ENCODE peak calls at places on chromosomes 5 and 9, in five cellular contexts. One of them, this sample, is unnamed.
A peak's percentile ranks its signal among the peaks of the same experiment; 100 is the strongest.

GRCh38 chr5:34686762-34687268 is 30.7 kb downstream of the RAI14 start:
- DNase-seq in cardiac fibroblast: peak; percentile 99
- DNase-seq in transverse colon: peak; percentile 84
- DNase-seq in MM.1S: no peak
- DNase-seq in fibroblast of the aortic adventitia: peak; percentile 99
- DNase-seq in this sample: peak; percentile 99

GRCh38 chr5:87127426-87127825 is 140.3 kb upstream of the RASA1 start:
- DNase-seq in MM.1S: no peak
- DNase-seq in fibroblast of the aortic adventitia: peak; percentile 58
- DNase-seq in transverse colon: no peak
- DNase-seq in cardiac fibroblast: no peak
- DNase-seq in this sample: no peak

GRCh38 chr9:133184971-133185370 is 21.3 kb upstream of the GBGT1 start:
- DNase-seq in transverse colon: peak; percentile 42
- DNase-seq in MM.1S: peak; percentile 52
- DNase-seq in fibroblast of the aortic adventitia: peak; percentile 75
- DNase-seq in cardiac fibroblast: peak; percentile 85
- DNase-seq in this sample: peak; percentile 82

GRCh38 chr5:180118391-180118791 is 46.8 kb upstream of the RNF130 start:
- DNase-seq in cardiac fibroblast: no peak
- DNase-seq in MM.1S: no peak
- DNase-seq in transverse colon: no peak
- DNase-seq in fibroblast of the aortic adventitia: no peak
- DNase-seq in this sample: no peak

GRCh38 chr5:76622973-76623596 is at the start of gene F2RL2:
- DNase-seq in cardiac fibroblast: peak; percentile 76
- DNase-seq in MM.1S: no peak
- DNase-seq in transverse colon: no peak
- DNase-seq in fibroblast of the aortic adventitia: peak; percentile 80
- DNase-seq in this sample: peak; percentile 73

GRCh38 chr9:137055385-137056364 is 1.8 kb upstream of the ENTPD2 start:
- DNase-seq in fibroblast of the aortic adventitia: peak; percentile 97
- DNase-seq in transverse colon: peak; percentile 94
- DNase-seq in cardiac fibroblast: peak; percentile 97
- DNase-seq in MM.1S: no peak
- DNase-seq in this sample: peak; percentile 53

GRCh38 chr9:131446276-131446675 is 52.4 kb downstream of the PRRC2B start:
- DNase-seq in MM.1S: no peak
- DNase-seq in transverse colon: no peak
- DNase-seq in fibroblast of the aortic adventitia: no peak
- DNase-seq in cardiac fibroblast: no peak
- DNase-seq in this sample: no peak

GRCh38 chr9:12702160-12702758 is 9.1 kb downstream of the TYRP1 start:
- DNase-seq in MM.1S: no peak
- DNase-seq in fibroblast of the aortic adventitia: peak; percentile 85
- DNase-seq in transverse colon: peak; percentile 16
- DNase-seq in cardiac fibroblast: peak; percentile 87
- DNase-seq in this sample: peak; percentile 83

GRCh38 chr5:96823060-96823459 is 15.3 kb upstream of the ERAP1 start:
- DNase-seq in transverse colon: no peak
- DNase-seq in cardiac fibroblast: no peak
- DNase-seq in fibroblast of the aortic adventitia: no peak
- DNase-seq in MM.1S: no peak
- DNase-seq in this sample: no peak

GRCh38 chr5:83096660-83097334 is 19.4 kb downstream of the XRCC4 start:
- DNase-seq in MM.1S: no peak
- DNase-seq in cardiac fibroblast: peak; percentile 23
- DNase-seq in fibroblast of the aortic adventitia: no peak
- DNase-seq in transverse colon: no peak
- DNase-seq in this sample: no peak

GRCh38 chr9:121773954-121774714 is 122.7 kb downstream of the DAB2IP start:
- DNase-seq in MM.1S: no peak
- DNase-seq in transverse colon: no peak
- DNase-seq in cardiac fibroblast: no peak
- DNase-seq in fibroblast of the aortic adventitia: no peak
- DNase-seq in this sample: no peak

GRCh38 chr5:74067748-74068541 is 441.9 kb downstream of the ARHGEF28 start:
- DNase-seq in transverse colon: no peak
- DNase-seq in MM.1S: no peak
- DNase-seq in cardiac fibroblast: no peak
- DNase-seq in fibroblast of the aortic adventitia: peak; percentile 13
- DNase-seq in this sample: peak; percentile 76

GRCh38 chr9:546797-547223 is 294.7 kb upstream of the DMRT1 start:
- DNase-seq in transverse colon: no peak
- DNase-seq in cardiac fibroblast: peak; percentile 97
- DNase-seq in MM.1S: no peak
- DNase-seq in fibroblast of the aortic adventitia: peak; percentile 52
- DNase-seq in this sample: peak; percentile 23
- TF ChIP-seq CTCF in transverse colon: peak; percentile 33
- TF ChIP-seq CTCF in cardiac fibroblast: peak; percentile 12
- TF ChIP-seq CTCF in MM.1S: peak; percentile 4
- TF ChIP-seq CTCF in fibroblast of the aortic adventitia: no peak
- TF ChIP-seq CTCF in this sample: peak; percentile 50

GRCh38 chr5:123785160-123786001 is 273.4 kb downstream of the CSNK1G3 start:
- DNase-seq in cardiac fibroblast: peak; percentile 37
- DNase-seq in fibroblast of the aortic adventitia: peak; percentile 63
- DNase-seq in transverse colon: peak; percentile 11
- DNase-seq in MM.1S: no peak
- DNase-seq in this sample: peak; percentile 40
- H3K4me3 ChIP-seq in cardiac fibroblast: no peak overlapping the region
- H3K4me3 ChIP-seq in fibroblast of the aortic adventitia: peak overlapping the region; percentile 26
- H3K4me3 ChIP-seq in transverse colon: no peak overlapping the region
- H3K4me3 ChIP-seq in MM.1S: no peak overlapping the region
- H3K4me3 ChIP-seq in this sample: no peak overlapping the region

DNA sequence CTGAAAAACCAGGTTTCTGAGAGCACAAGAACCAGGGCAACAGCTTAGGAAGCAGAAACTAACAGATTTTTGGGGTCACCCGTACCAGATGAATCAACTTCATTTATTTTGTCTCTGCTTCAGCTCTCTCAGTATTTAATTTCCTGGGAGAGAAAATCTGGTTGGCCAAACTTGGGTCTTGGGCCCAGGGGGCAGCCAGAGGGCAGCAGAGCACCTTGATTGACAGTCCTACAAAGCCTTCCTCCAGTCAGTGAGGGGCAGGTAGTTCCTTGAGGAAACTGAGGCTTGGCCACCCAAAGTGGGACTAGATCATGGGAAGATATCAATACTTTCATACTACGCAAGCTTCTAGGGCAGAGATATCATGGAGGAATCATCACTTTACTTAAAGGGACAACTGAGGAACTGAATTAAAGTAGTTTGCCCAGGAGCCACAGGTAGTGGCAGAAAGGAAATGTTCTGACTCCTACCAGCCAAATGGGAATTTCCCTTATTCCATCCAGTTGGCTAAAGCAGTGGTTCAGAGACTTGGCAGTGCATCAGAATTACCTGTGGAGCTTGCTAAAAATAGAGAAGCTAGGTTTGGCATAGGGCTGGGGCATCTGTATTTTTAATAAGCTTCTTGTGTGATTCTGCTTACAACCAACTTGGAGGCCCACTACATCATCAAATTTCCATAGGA is 21.5 kb upstream of the ARHGAP26 start:
- DNase-seq in cardiac fibroblast: no peak
- DNase-seq in fibroblast of the aortic adventitia: no peak
- DNase-seq in MM.1S: peak; percentile 43
- DNase-seq in transverse colon: peak; percentile 60
- DNase-seq in this sample: no peak
- TF ChIP-seq CTCF in cardiac fibroblast: peak; percentile 25
- TF ChIP-seq CTCF in fibroblast of the aortic adventitia: no peak
- TF ChIP-seq CTCF in MM.1S: peak; percentile 84
- TF ChIP-seq CTCF in transverse colon: peak; percentile 80
- TF ChIP-seq CTCF in this sample: peak; percentile 38

GRCh38 chr9:105890046-105890822 is 195.9 kb downstream of the TMEM38B start:
- DNase-seq in cardiac fibroblast: no peak
- DNase-seq in fibroblast of the aortic adventitia: no peak
- DNase-seq in MM.1S: no peak
- DNase-seq in transverse colon: no peak
- DNase-seq in this sample: no peak

GRCh38 chr9:105883847-105884246 is 189.5 kb downstream of the TMEM38B start:
- DNase-seq in cardiac fibroblast: no peak
- DNase-seq in fibroblast of the aortic adventitia: no peak
- DNase-seq in MM.1S: peak; percentile 70
- DNase-seq in transverse colon: no peak
- DNase-seq in this sample: no peak

GRCh38 chr9:105887679-105888078 is 193.3 kb downstream of the TMEM38B start:
- DNase-seq in MM.1S: peak; percentile 36
- DNase-seq in transverse colon: no peak
- DNase-seq in cardiac fibroblast: no peak
- DNase-seq in fibroblast of the aortic adventitia: no peak
- DNase-seq in this sample: no peak

GRCh38 chr9:105884416-105884815 is 190.1 kb downstream of the TMEM38B start:
- DNase-seq in fibroblast of the aortic adventitia: no peak
- DNase-seq in cardiac fibroblast: no peak
- DNase-seq in transverse colon: no peak
- DNase-seq in MM.1S: no peak
- DNase-seq in this sample: no peak

GRCh38 chr9:105886136-105886535 is 191.8 kb downstream of the TMEM38B start:
- DNase-seq in transverse colon: no peak
- DNase-seq in MM.1S: no peak
- DNase-seq in fibroblast of the aortic adventitia: no peak
- DNase-seq in cardiac fibroblast: no peak
- DNase-seq in this sample: no peak
- H3K4me3 ChIP-seq in transverse colon: no peak overlapping the region
- H3K4me3 ChIP-seq in MM.1S: no peak overlapping the region
- H3K4me3 ChIP-seq in fibroblast of the aortic adventitia: no peak overlapping the region
- H3K4me3 ChIP-seq in cardiac fibroblast: no peak overlapping the region
- H3K4me3 ChIP-seq in this sample: no peak overlapping the region

GRCh38 chr5:10775646-10776045 is 14.6 kb upstream of the DAP start:
- DNase-seq in MM.1S: no peak
- DNase-seq in cardiac fibroblast: no peak
- DNase-seq in fibroblast of the aortic adventitia: no peak
- DNase-seq in transverse colon: no peak
- DNase-seq in this sample: no peak
- TF ChIP-seq CTCF in MM.1S: no peak
- TF ChIP-seq CTCF in cardiac fibroblast: no peak
- TF ChIP-seq CTCF in fibroblast of the aortic adventitia: no peak
- TF ChIP-seq CTCF in transverse colon: no peak
- TF ChIP-seq CTCF in this sample: peak; percentile 17

GRCh38 chr5:22835630-22836029 is 17.5 kb downstream of the CDH12 start:
- DNase-seq in transverse colon: no peak
- DNase-seq in fibroblast of the aortic adventitia: no peak
- DNase-seq in cardiac fibroblast: no peak
- DNase-seq in MM.1S: no peak
- DNase-seq in this sample: no peak

DNA sequence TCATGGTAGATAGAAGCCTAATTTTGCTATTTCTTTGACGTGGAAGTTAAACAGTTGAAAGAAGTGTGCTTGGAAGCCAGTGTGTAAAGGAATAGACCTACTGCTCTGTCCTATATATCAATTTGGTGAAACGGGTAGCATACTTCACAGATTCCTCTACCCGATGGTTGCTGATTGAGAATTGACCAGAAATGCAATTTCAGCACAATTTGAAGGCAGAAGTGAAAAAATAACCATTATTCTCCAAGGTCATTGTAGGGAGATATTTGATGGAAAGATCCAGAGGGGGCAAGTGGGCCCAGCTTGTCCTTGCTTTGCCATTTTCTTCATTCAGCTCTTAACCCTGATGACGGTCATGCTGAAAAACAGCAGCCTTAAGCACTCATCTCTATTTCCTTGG is 15.3 kb downstream of the CDH12 start:
- DNase-seq in MM.1S: no peak
- DNase-seq in cardiac fibroblast: no peak
- DNase-seq in transverse colon: no peak
- DNase-seq in fibroblast of the aortic adventitia: no peak
- DNase-seq in this sample: no peak
- H3K4me3 ChIP-seq in MM.1S: no peak overlapping the region
- H3K4me3 ChIP-seq in cardiac fibroblast: no peak overlapping the region
- H3K4me3 ChIP-seq in transverse colon: no peak overlapping the region
- H3K4me3 ChIP-seq in fibroblast of the aortic adventitia: no peak overlapping the region
- H3K4me3 ChIP-seq in this sample: no peak overlapping the region

This sample was measured in fibroblast of villous mesenchyme.